ENCODE peak calls at places on chromosomes 5 and 9, in four cellular contexts. U, J, L and D are unnamed samples.
A peak's percentile ranks its signal among the peaks of the same experiment; 100 is the strongest.

GRCh38 chr5:57778528-57779175 is 296.0 kb upstream of the ACTBL2 start:
- DNase-seq in U (no peak), L (no peak), J (no peak), D (no peak)

GRCh38 chr5:167900521-167900920 is 390.9 kb upstream of the WWC1 start:
- DNase-seq in U (no peak), J (no peak), L (no peak), D (no peak)

GRCh38 chr9:3478549-3478953 is 47.2 kb downstream of the RFX3 start:
- DNase-seq in J (no peak), U (no peak), L (no peak), D (peak; percentile 37)

GRCh38 chr9:22389271-22389670 is 57.4 kb upstream of the DMRTA1 start:
- DNase-seq in J (no peak), L (no peak), U (no peak), D (no peak)

GRCh38 chr9:73269430-73270101 is 117.9 kb downstream of the ANXA1 start:
- DNase-seq in J (peak; percentile 3), L (peak; percentile 6), U (no peak), D (peak; percentile 61)

GRCh38 chr5:170429014-170429413 is 39.8 kb upstream of the KCNMB1 start:
- DNase-seq in L (no peak), U (no peak), J (peak; percentile 50), D (peak; percentile 62)

GRCh38 chr5:21685536-21685935 is 1167.6 kb downstream of the CDH12 start:
- DNase-seq in U (no peak), J (no peak), L (no peak), D (no peak)

GRCh38 chr5:84650448-84650847 is 265.8 kb upstream of the EDIL3 start:
- DNase-seq in U (no peak), L (no peak), J (no peak), D (no peak)

DNA sequence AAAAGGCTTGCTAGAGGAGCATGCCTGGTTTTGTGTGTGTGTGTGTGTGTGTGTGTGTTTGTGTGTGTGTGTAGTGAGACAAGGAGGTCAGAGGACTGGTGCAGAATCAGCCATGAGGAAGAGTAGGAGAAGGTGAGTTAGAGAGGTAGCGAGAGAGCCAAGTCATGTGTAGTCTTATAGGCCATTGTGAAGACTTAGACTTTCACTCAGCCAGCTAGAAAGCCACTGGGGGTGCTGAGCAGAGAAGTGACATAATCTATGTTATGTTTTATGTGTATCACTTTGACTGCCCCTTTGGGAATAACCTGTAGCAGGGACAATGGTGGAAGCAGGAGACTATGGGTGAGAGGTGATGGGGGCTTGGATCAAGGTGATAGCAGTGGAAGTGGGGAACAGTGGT is 180.5 kb upstream of the CLINT1 start:
- DNase-seq in U (no peak), L (no peak), J (no peak), D (no peak)
- H3K4me1 ChIP-seq in U (no peaks in the 10 kb centered on the region), L (no peaks in the 10 kb centered on the region), J (no peaks in the 10 kb centered on the region), D (no peaks in the 10 kb centered on the region)

GRCh38 chr9:93094294-93095204 is 1.5 kb upstream of the CARD19 start:
- DNase-seq in L (no peak), U (no peak), J (no peak), D (peak; percentile 32)

GRCh38 chr9:93096131-93096802 is at the start of gene CARD19:
- DNase-seq in J (peak; percentile 55), L (no peak), U (peak; percentile 55), D (peak; percentile 44)

GRCh38 chr9:93093449-93094293 is 2.3 kb upstream of the CARD19 start:
- DNase-seq in U (no peak), L (no peak), J (no peak), D (no peak)

GRCh38 chr9:93096811-93097382 is 880 bp downstream of the CARD19 start:
- DNase-seq in J (no peak), L (no peak), U (no peak), D (no peak)

DNA sequence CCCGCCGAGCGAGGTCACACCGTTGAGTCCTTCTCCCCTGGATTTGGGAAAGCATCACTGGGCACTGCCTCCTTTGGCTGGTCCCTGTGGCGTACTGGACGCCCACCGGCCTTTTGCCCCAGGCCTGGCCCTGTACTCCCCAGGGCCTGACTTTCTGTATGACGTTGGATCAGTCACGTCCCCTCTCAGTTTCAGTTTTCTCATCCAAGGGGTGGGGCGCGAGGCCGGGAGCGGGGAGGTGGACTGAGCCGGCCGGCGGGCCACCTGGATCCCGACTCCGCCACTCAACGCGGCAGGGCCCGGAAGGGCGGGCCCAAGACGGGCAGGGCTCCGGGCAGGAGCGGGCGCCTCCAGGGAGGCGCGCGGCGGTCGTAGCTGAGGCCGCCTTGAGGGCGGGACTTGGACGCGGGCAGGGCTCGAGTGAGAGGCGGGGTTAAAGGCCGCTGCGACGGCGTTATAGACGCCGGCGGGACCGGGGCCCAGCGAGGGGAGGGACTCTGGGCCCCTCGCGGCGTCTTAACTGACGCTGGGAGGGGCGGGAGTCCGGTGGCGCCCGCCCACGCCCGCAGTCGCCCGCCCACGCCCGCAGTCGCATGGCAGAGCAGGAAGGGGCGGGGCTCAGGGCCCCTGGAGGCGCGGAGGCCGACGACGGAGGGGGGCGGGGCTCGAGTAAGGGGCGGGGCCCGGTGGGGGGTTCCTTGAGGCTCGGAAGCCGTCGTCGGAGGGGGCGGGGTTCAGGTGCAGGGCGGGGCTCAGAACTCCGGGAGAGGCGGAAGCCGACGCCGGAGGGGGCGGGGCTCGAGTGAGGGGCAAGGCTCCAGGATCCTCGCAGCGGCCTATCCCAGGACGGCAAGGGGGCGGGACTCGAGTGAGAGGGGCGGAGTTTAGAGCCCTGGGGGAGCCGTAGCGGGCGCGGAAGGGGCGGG is 549 bp upstream of the CARD19 start:
- DNase-seq in J (peak; percentile 91), U (peak; percentile 97), L (peak; percentile 96), D (peak; percentile 99)
- TF ChIP-seq REST in J (peak; percentile 72), U (no peak), L (no peak), D (no peak)

GRCh38 chr9:112822618-112823017 is 68.1 kb downstream of the SLC46A2 start:
- DNase-seq in U (no peak), J (no peak), L (no peak), D (no peak)
- TF ChIP-seq CTCF in U (no peak), J (no peak), L (no peak), D (no peak)

DNA sequence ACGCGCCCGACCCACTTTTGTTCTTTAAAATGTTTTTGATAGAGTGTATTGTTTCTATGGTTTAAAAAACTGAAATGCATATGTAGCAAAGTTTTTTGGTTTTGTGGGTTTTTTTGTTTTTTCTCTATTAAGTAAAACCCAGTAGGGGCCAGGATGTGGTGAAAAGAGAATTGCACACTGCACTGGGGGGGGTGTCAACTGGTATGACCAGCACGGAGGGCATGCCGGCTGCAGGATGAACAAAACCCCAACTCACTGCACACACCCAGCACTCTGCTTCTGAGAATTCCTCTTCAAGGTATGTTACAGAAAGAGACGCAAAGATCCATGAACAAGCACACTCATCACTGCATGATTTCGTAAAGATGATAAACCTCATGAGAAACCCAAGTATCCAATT is 75.0 kb downstream of the STK10 start:
- DNase-seq in J (no peak), U (no peak), L (no peak), D (no peak)
- H3K4me1 ChIP-seq in J (peaks cover 6% of the 10 kb centered on the region), U (peaks cover 21% of the 10 kb centered on the region), L (no peaks in the 10 kb centered on the region), D (peaks cover 15% of the 10 kb centered on the region)

GRCh38 chr9:96249746-96250145 is 52.2 kb downstream of the HSD17B3 start:
- DNase-seq in L (no peak), J (no peak), U (no peak), D (no peak)

GRCh38 chr9:96242829-96243228 is 59.1 kb downstream of the HSD17B3 start:
- DNase-seq in J (no peak), L (no peak), U (no peak), D (no peak)

GRCh38 chr9:96245399-96245798 is 56.6 kb downstream of the HSD17B3 start:
- DNase-seq in L (no peak), J (no peak), U (no peak), D (peak; percentile 68)

GRCh38 chr9:96243798-96244197 is 58.2 kb downstream of the HSD17B3 start:
- DNase-seq in J (no peak), U (no peak), L (no peak), D (no peak)

DNA sequence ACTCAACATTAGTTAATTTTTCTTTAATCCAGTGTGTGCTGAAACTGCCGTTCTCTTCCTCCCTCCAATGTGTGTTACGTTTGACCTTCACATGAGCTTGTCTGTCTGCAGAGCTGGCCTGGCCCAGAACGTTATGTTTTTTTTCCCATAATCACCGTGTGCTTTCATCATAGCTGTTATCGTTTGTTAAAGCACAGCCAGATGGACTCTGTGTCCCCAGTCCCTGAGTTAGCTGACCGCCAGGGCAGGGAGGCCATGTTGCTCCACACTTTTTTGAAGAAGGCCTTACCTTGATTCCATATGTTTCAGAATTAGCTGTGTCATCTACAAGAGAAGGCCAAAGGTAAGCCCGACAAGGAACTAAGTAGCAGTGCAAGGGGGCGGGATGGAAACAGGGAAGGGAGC is 55.7 kb downstream of the HSD17B3 start:
- DNase-seq in U (no peak), J (no peak), L (no peak), D (no peak)
- TF ChIP-seq REST in U (no peak), J (no peak), L (no peak), D (no peak)

DNA sequence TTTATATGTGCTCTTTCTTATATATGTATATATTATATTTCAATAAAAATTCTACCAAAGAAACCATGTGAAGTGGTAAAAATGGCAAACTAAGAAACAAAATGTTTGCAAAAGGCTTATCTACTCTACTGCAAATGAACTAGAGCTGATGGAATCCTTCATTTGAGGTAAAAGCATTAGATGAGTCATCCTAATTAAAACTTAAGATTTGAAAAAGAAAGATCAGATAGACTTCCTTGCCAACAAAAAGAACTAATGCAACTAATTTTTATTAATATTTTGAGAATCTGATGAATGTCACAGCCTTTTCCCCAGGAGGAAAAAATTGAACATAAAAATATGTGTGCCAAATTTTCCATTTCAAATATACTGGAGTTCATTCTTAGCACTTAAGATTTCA is 84.1 kb upstream of the SLCO4C1 start:
- DNase-seq in L (no peak), J (no peak), U (no peak), D (no peak)
- TF ChIP-seq CTCF in L (no peak), J (no peak), U (no peak), D (no peak)

GRCh38 chr5:177447066-177447610 is 524 bp downstream of the PRR7 start:
- DNase-seq in L (no peak), U (peak; percentile 81), J (peak; percentile 64), D (peak; percentile 86)
- H3K4me1 ChIP-seq in L (peaks cover 12% of the 10 kb centered on the region), U (peaks cover 19% of the 10 kb centered on the region), J (peaks cover 21% of the 10 kb centered on the region), D (peaks cover 23% of the 10 kb centered on the region)

DNA sequence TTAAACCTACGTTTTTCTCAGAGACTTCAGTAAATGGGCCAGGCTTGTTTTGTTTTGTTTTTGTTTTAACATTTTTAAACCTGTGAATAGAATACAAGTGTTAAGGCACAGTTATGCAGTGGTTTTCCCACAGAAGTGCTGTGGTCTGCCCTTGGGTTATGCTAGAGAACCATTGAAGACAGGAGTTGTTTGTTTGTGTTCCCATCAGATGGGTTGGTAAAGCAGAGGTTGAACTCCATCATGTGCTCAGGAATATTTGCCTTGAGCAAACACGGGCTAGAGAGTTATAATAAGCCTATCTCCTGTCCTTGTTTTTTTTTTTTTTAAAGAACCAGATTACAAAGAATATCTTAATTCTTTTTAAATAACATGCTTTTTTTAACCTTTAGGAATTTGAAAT is 28.5 kb downstream of the RHOBTB3 start:
- DNase-seq in J (no peak), U (no peak), L (no peak), D (no peak)
- TF ChIP-seq REST in J (no peak), U (no peak), L (no peak), D (no peak)

DNA sequence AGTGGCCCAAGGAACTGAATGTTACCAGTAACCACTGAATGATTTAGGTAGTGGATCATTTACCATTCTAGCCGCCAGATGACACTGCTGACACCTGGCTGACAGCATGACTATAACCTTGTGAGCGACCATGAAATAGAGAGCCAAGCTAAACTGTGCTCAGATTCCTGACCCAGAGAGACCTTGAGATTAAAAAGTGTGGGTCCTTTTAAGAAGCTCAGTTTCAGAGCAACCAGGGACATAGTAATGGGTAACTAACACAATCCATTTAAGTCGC is 566.0 kb downstream of the EFNA5 start:
- DNase-seq in J (peak; percentile 10), L (no peak), U (no peak), D (peak; percentile 66)
- TF ChIP-seq CTCF in J (peak; percentile 48), L (peak; percentile 10), U (no peak), D (peak; percentile 81)